ENCODE peak calls at places on chromosomes 2 and 18, in seven cellular contexts. E, W, K, G, B, D and Z are unnamed samples.

GRCh38 chr2:96685592-96686459 is 43.3 kb downstream of the FER1L5 start:
- DNase-seq in D (no peak), K (peak; percentile 31), W (peak; percentile 54), G (no peak), B (peak; percentile 30), E (no peak), Z (peak; percentile 35)

GRCh38 chr18:24659837-24660720 is 199.6 kb downstream of the HRH4 start:
- DNase-seq in K (peak; percentile 62), E (no peak), G (peak; percentile 75), D (peak; percentile 38), W (peak; percentile 75), B (peak; percentile 53), Z (peak; percentile 65)

GRCh38 chr2:121187922-121188411 is 97.0 kb downstream of the TFCP2L1 start:
- DNase-seq in W (no peak), G (no peak), D (no peak), K (no peak), B (no peak), E (no peak), Z (no peak)

GRCh38 chr18:65610939-65611338 is 139.9 kb upstream of the CDH7 start:
- DNase-seq in K (no peak), B (no peak), D (no peak), E (peak; percentile 11), W (no peak), G (no peak), Z (no peak)

GRCh38 chr2:7053650-7054262 is 136.5 kb downstream of the RNF144A start:
- DNase-seq in D (no peak), K (no peak), W (no peak), E (no peak), G (no peak), B (no peak), Z (no peak)

GRCh38 chr2:68441179-68441993 is 25.7 kb downstream of the FBXO48 start:
- DNase-seq in E (peak; percentile 80), W (peak; percentile 86), B (peak; percentile 66), D (peak; percentile 76), G (peak; percentile 99), K (peak; percentile 93), Z (peak; percentile 87)

GRCh38 chr2:220165401-220165800 is 538.0 kb downstream of the SLC4A3 start:
- DNase-seq in B (no peak), D (no peak), E (peak; percentile 2), K (no peak), G (no peak), W (no peak), Z (no peak)

GRCh38 chr18:48168861-48169260 is 238.4 kb upstream of the SMAD2 start:
- DNase-seq in B (no peak), E (no peak), G (no peak), D (no peak), K (no peak), W (no peak), Z (no peak)

GRCh38 chr2:196376984-196377877 is 205.9 kb upstream of the STK17B start:
- DNase-seq in W (no peak), K (no peak), D (no peak), G (no peak), B (no peak), E (no peak), Z (no peak)

GRCh38 chr2:218567797-218568189 is 358 bp downstream of the USP37 start:
- DNase-seq in B (no peak), W (no peak), D (no peak), K (peak; percentile 3), G (no peak), E (no peak), Z (no peak)

GRCh38 chr18:58223717-58224424 is 179.8 kb downstream of the NEDD4L start:
- DNase-seq in W (peak; percentile 30), D (no peak), G (no peak), E (no peak), K (peak; percentile 88), B (no peak), Z (peak; percentile 65)

GRCh38 chr2:193891021-193891420 is 1696.3 kb upstream of the TMEFF2 start:
- DNase-seq in E (no peak), W (no peak), D (no peak), B (no peak), G (no peak), K (no peak), Z (no peak)

GRCh38 chr2:44348385-44348784 is 12.9 kb downstream of the PREPL start:
- DNase-seq in D (peak; percentile 28), K (peak; percentile 61), E (no peak), W (peak; percentile 35), G (no peak), B (no peak), Z (peak; percentile 39)

GRCh38 chr18:78619854-78620253 is 359.8 kb upstream of the SALL3 start:
- DNase-seq in E (no peak), W (no peak), K (no peak), D (no peak), B (no peak), G (no peak), Z (no peak)

GRCh38 chr18:47262397-47263196 is 11.1 kb upstream of the SKOR2 start:
- DNase-seq in G (no peak), W (no peak), K (no peak), B (no peak), E (no peak), D (no peak), Z (no peak)

GRCh38 chr2:219522111-219523030 is 8.1 kb downstream of the ASIC4 start:
- DNase-seq in K (peak; percentile 40), W (no peak), G (no peak), D (peak; percentile 70), E (no peak), B (no peak), Z (no peak)

GRCh38 chr2:98025481-98026037 is 29.8 kb upstream of the TMEM131 start:
- DNase-seq in B (no peak), E (no peak), D (no peak), K (no peak), G (no peak), W (no peak), Z (no peak)

GRCh38 chr2:232624554-232624842 is 8.9 kb upstream of the EFHD1 start:
- DNase-seq in B (no peak), W (no peak), D (no peak), E (no peak), K (no peak), G (no peak), Z (no peak)

GRCh38 chr2:11336189-11336588 is 8.2 kb downstream of the ROCK2 start:
- DNase-seq in W (no peak), K (no peak), D (no peak), B (no peak), G (no peak), E (no peak), Z (no peak)
- H3K4me3 ChIP-seq in W (no peak overlapping the region), K (no peak overlapping the region), D (no peak overlapping the region), B (no peak overlapping the region), G (no peak overlapping the region), E (no peak overlapping the region), Z (no peak overlapping the region)

DNA sequence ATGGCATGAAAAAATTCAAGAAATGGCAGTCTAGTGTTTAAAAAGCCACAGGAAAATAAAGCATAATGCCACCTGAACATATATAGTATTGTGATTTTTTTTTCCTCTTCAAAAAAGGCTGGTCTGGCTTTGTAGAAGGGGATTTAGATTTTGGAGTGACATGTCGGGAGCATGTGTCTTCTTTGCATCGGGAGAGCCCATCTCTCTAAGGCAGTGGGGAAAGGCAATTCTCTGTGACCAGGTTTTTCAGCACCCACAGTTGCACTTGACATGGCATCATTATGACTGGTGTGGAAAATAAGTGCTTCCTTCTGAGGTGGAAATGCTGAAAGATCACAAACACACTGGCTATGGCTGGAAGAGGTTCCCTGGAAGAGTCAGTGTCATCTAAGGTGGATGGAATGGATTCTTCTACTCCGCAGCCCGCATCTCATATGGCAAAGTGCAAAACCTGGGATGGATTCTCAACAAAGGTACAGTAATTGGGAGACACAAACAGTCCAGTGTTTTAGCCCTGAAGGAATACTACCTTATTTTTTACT is 172.5 kb downstream of the AGAP1 start:
- DNase-seq in G (no peak), K (peak; percentile 90), W (no peak), E (peak; percentile 88), D (no peak), B (no peak), Z (no peak)
- H3K4me1 ChIP-seq in G (no peaks in the 10 kb centered on the region), K (peaks cover 9% of the 10 kb centered on the region), W (no peaks in the 10 kb centered on the region), E (peaks cover 14% of the 10 kb centered on the region), D (no peaks in the 10 kb centered on the region), B (peaks cover 40% of the 10 kb centered on the region), Z (peaks cover 4% of the 10 kb centered on the region)

GRCh38 chr2:135688002-135688401 is 53.7 kb upstream of the UBXN4 start:
- DNase-seq in D (no peak), B (no peak), E (peak; percentile 3), K (peak; percentile 39), W (no peak), G (no peak), Z (no peak)

GRCh38 chr2:135685361-135685760 is 56.3 kb upstream of the UBXN4 start:
- DNase-seq in G (no peak), K (peak; percentile 55), D (no peak), E (no peak), W (no peak), B (no peak), Z (no peak)

GRCh38 chr2:135694711-135695110 is 46.9 kb upstream of the UBXN4 start:
- DNase-seq in W (no peak), E (no peak), K (peak; percentile 25), G (no peak), B (no peak), D (no peak), Z (no peak)

GRCh38 chr2:135688978-135689377 is 52.7 kb upstream of the UBXN4 start:
- DNase-seq in B (no peak), K (no peak), E (no peak), W (no peak), D (no peak), G (no peak), Z (no peak)

GRCh38 chr2:135689679-135690078 is 52.0 kb upstream of the UBXN4 start:
- DNase-seq in E (no peak), G (no peak), K (no peak), B (no peak), D (no peak), W (no peak), Z (no peak)
- H3K4me3 ChIP-seq in E (no peak overlapping the region), G (no peak overlapping the region), K (no peak overlapping the region), B (no peak overlapping the region), D (no peak overlapping the region), W (no peak overlapping the region), Z (no peak overlapping the region)

GRCh38 chr2:102027036-102027702 is 35.4 kb downstream of the IL1R2 start:
- DNase-seq in D (no peak), B (no peak), W (no peak), G (no peak), K (peak; percentile 79), E (no peak), Z (no peak)

GRCh38 chr2:102029405-102029804 is 37.6 kb downstream of the IL1R2 start:
- DNase-seq in G (no peak), D (no peak), B (no peak), E (no peak), W (no peak), K (no peak), Z (no peak)

GRCh38 chr2:102028470-102028869 is 36.7 kb downstream of the IL1R2 start:
- DNase-seq in B (no peak), K (no peak), D (no peak), E (no peak), W (no peak), G (no peak), Z (no peak)

GRCh38 chr2:102025583-102026267 is 34.0 kb downstream of the IL1R2 start:
- DNase-seq in E (no peak), K (no peak), G (no peak), B (no peak), D (no peak), W (no peak), Z (no peak)

DNA sequence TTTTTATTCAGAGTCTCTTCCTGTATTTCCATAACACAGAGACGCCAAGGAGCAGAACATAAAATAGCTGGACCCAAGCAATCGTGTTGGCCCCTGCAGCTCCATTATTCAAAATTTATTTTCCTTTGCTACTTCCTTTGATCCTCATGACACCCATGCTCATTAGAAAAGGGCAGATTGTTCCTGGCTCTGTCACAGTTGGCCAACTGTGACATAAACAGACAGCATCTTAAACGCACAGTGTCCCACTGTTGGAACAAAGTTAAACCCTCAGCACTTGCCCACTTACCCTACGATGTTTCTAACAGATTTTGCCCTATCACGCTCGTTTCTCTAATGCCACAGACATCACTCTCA is 35.9 kb downstream of the IL1R2 start:
- DNase-seq in G (no peak), W (no peak), K (no peak), D (no peak), E (no peak), B (no peak), Z (no peak)
- H3K4me1 ChIP-seq in G (no peaks in the 10 kb centered on the region), W (no peaks in the 10 kb centered on the region), K (peaks cover 13% of the 10 kb centered on the region), D (peaks cover 9% of the 10 kb centered on the region), E (no peaks in the 10 kb centered on the region), B (peaks cover 26% of the 10 kb centered on the region), Z (peaks cover 6% of the 10 kb centered on the region)